ENCODE peak calls at places on chromosomes 5 and 9, in ten cellular contexts. S is spleen, V is HepG2, G is ovary, C is endothelial cell of umbilical vein, H is heart left ventricle, Q is A549, Y is uterus, I is IMR-90, K is GM12878. N is an unnamed sample. For H3K4me1, the result is how much of the 10 kb centered on the place peaks cover.

GRCh38 chr5:27412379-27412778 is 374.0 kb upstream of the CDH9 start:
- DNase-seq in S (no peak), V (no peak), G (no peak), C (no peak), H (no peak), Q (no peak), Y (no peak), I (no peak), K (no peak), N (no peak)

GRCh38 chr5:73917433-73917832 is 291.4 kb downstream of the ARHGEF28 start:
- DNase-seq in S (no peak), V (no peak), G (peak), C (no peak), H (no peak), Q (no peak), Y (no peak), I (no peak), K (no peak), N (peak)

GRCh38 chr5:171863928-171864327 is 78.3 kb downstream of the SMIM23 start:
- DNase-seq in S (no peak), V (no peak), G (no peak), C (no peak), H (no peak), Q (no peak), Y (no peak), I (peak), K (no peak), N (no peak)

GRCh38 chr5:173829826-173830225 is 58.3 kb upstream of the CPEB4 start:
- DNase-seq in S (no peak), V (no peak), G (no peak), C (no peak), H (no peak), Q (no peak), Y (no peak), I (peak), K (no peak), N (no peak)

GRCh38 chr5:37722236-37723146 is 117.3 kb downstream of the GDNF start:
- DNase-seq in S (no peak), V (peak), G (no peak), C (peak), H (no peak), Q (peak), Y (no peak), I (peak), K (peak), N (no peak)

GRCh38 chr9:116565986-116566385 is 121.1 kb upstream of the TRIM32 start:
- DNase-seq in S (no peak), V (no peak), G (no peak), C (no peak), H (no peak), Q (no peak), Y (no peak), I (no peak), K (no peak), N (no peak)

GRCh38 chr5:79495311-79495710 is 18.6 kb downstream of the HOMER1 start:
- DNase-seq in S (no peak), V (peak), G (no peak), C (no peak), H (no peak), Q (no peak), Y (no peak), I (peak), K (no peak), N (peak)

GRCh38 chr9:98795970-98796363 is 388 bp downstream of the ANKS6 start:
- DNase-seq in S (peak), V (no peak), G (no peak), C (no peak), H (no peak), Q (no peak), Y (no peak), I (no peak), K (no peak), N (peak)

GRCh38 chr9:4117835-4118610 is 181.8 kb downstream of the GLIS3 start:
- DNase-seq in S (peak), V (peak), G (no peak), C (no peak), H (no peak), Q (no peak), Y (no peak), I (no peak), K (no peak), N (no peak)

GRCh38 chr9:114434878-114435311 is 47.1 kb upstream of the AKNA start:
- DNase-seq in S (no peak), V (peak), G (no peak), C (peak), H (no peak), Q (peak), Y (no peak), I (peak), K (no peak), N (peak)

GRCh38 chr5:174523311-174524159 is 200.8 kb upstream of the MSX2 start:
- DNase-seq in S (no peak), V (no peak), G (no peak), C (no peak), H (no peak), Q (no peak), Y (no peak), I (no peak), K (no peak), N (no peak)

GRCh38 chr9:98951967-98952366 is 8.3 kb downstream of the COL15A1 start:
- DNase-seq in S (no peak), V (no peak), G (no peak), C (no peak), H (no peak), Q (no peak), Y (no peak), I (no peak), K (no peak), N (no peak)

GRCh38 chr5:116528519-116529234 is 45.9 kb downstream of the SEMA6A start:
- DNase-seq in S (no peak), V (no peak), G (no peak), C (no peak), H (no peak), Q (no peak), Y (no peak), I (no peak), K (no peak), N (no peak)

GRCh38 chr5:166992874-166993722 is 1298.3 kb upstream of the WWC1 start:
- DNase-seq in S (no peak), V (no peak), G (no peak), C (no peak), H (no peak), Q (no peak), Y (no peak), I (no peak), K (no peak), N (peak)

GRCh38 chr5:52674815-52675545 is 112.7 kb upstream of the ITGA1 start:
- DNase-seq in S (no peak), V (no peak), G (no peak), C (no peak), H (no peak), Q (no peak), Y (no peak), I (peak), K (no peak), N (no peak)

GRCh38 chr5:140567871-140568270 is 3.2 kb downstream of the SLC35A4 start:
- DNase-seq in S (no peak), V (no peak), G (no peak), C (no peak), H (no peak), Q (no peak), Y (no peak), I (no peak), K (no peak), N (no peak)

GRCh38 chr9:17191095-17191494 is 56.3 kb downstream of the CNTLN start:
- DNase-seq in S (no peak), V (no peak), G (no peak), C (peak), H (no peak), Q (no peak), Y (no peak), I (peak), K (no peak), N (no peak)

GRCh38 chr5:2223303-2223702 is 340.6 kb upstream of the IRX4 start:
- DNase-seq in S (no peak), V (no peak), G (no peak), C (no peak), H (no peak), Q (no peak), Y (no peak), I (no peak), K (no peak), N (peak)

GRCh38 chr5:62603934-62604333 is 25.3 kb downstream of the LRRC70 start:
- DNase-seq in S (no peak), V (no peak), G (no peak), C (no peak), H (no peak), Q (no peak), Y (no peak), I (peak), K (no peak), N (no peak)

GRCh38 chr9:92438900-92439526 is 14.7 kb upstream of the OMD start:
- DNase-seq in S (no peak), V (no peak), G (no peak), C (peak), H (no peak), Q (no peak), Y (no peak), I (peak), K (no peak), N (no peak)

GRCh38 chr5:112862085-112862484 is 998 bp downstream of the SRP19 start:
- DNase-seq in S (no peak), V (peak), G (no peak), C (peak), H (no peak), Q (no peak), Y (no peak), I (no peak), K (no peak), N (no peak)

GRCh38 chr9:70257991-70258691 is 637 bp upstream of the SMC5 start:
- DNase-seq in S (peak), V (peak), G (peak), C (no peak), H (peak), Q (no peak), Y (peak), I (peak), K (no peak), N (peak)

GRCh38 chr9:70257512-70257911 is 1.3 kb upstream of the SMC5 start:
- DNase-seq in S (no peak), V (no peak), G (no peak), C (no peak), H (no peak), Q (no peak), Y (no peak), I (no peak), K (no peak), N (no peak)

GRCh38 chr9:70260007-70260443 is 1.2 kb downstream of the SMC5 start:
- DNase-seq in S (peak), V (no peak), G (no peak), C (no peak), H (no peak), Q (no peak), Y (peak), I (no peak), K (no peak), N (peak)

GRCh38 chr9:70259512-70259802 is 679 bp downstream of the SMC5 start:
- DNase-seq in S (no peak), V (no peak), G (no peak), C (no peak), H (no peak), Q (no peak), Y (no peak), I (no peak), K (no peak), N (no peak)

GRCh38 chr9:70258692-70259511 is at the start of gene SMC5:
- DNase-seq in S (peak), V (peak), G (peak), C (peak), H (peak), Q (peak), Y (peak), I (peak), K (peak), N (peak)
- TF ChIP-seq POLR2A in S (peak), V (peak), G (peak), C (peak), H (peak), Q (peak), Y (peak), I (peak), K (peak), N (peak)

GRCh38 chr5:72301557-72301956 is 18.5 kb downstream of the MRPS27 start:
- DNase-seq in S (no peak), V (no peak), G (no peak), C (no peak), H (no peak), Q (no peak), Y (no peak), I (no peak), K (no peak), N (no peak)
- H3K4me1 ChIP-seq in S (under half), V (under half), G (under half), C (under half), H (under half), Q (under half), Y (under half), I (under half), K (half or more), N (under half)

GRCh38 chr5:159005062-159005461 is 94.7 kb downstream of the EBF1 start:
- DNase-seq in S (no peak), V (no peak), G (no peak), C (no peak), H (no peak), Q (no peak), Y (no peak), I (no peak), K (no peak), N (no peak)

DNA sequence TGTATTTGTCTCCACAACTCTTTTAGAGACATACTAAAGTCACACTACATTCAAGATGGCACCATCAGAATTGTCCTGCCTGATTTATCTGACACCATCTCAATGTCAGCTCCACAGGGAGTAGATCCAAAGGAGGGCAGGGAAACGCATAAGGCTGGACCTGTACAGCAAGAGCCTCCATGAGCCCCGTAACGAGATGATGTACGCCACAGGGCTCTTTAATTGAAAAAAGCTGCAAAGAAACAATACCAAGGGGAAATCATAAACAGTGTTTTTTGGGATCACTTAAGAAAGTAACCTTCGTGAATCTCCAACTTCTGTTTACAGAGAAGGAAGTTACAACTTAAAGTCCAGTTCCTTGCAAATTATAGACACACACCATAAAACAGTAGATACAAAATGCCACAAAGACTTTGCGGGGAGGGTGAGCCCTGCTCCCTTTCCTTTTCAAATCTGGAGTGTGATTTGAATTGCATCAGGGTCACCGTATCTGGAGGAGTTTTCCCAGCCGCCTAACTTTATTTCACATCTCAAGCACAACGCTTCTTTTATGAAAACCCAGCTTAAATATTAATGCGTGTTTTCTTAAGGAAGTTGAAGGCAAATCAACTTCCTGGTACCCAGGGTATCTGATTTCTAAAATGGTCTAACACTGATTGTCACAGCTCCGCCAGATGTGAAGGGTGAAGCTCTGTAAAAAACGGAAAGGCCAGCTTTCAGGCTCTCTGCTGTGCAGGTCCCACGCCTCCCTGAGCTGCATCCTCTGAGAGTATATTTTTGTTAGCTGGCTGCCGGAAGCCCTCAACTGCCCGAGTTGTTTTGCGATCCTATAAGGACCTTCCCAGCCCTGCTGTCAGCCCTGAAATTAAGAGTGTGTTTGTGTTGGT is 88.9 kb downstream of the EBF1 start:
- DNase-seq in S (peak), V (no peak), G (no peak), C (peak), H (no peak), Q (no peak), Y (no peak), I (no peak), K (peak), N (no peak)
- H3K27ac ChIP-seq in S (peak), V (no peak), G (no peak), C (no peak), H (peak), Q (no peak), Y (peak), I (no peak), K (peak), N (no peak)

GRCh38 chr5:154267516-154267915 is 77.0 kb downstream of the GALNT10 start:
- DNase-seq in S (no peak), V (no peak), G (no peak), C (peak), H (no peak), Q (no peak), Y (no peak), I (no peak), K (no peak), N (no peak)

GRCh38 chr5:154265197-154265578 is 74.7 kb downstream of the GALNT10 start:
- DNase-seq in S (no peak), V (no peak), G (no peak), C (no peak), H (no peak), Q (no peak), Y (no peak), I (no peak), K (no peak), N (no peak)

GRCh38 chr5:154271466-154271865 is 80.9 kb downstream of the GALNT10 start:
- DNase-seq in S (no peak), V (no peak), G (no peak), C (no peak), H (no peak), Q (no peak), Y (no peak), I (no peak), K (no peak), N (no peak)

GRCh38 chr5:154269414-154269813 is 78.9 kb downstream of the GALNT10 start:
- DNase-seq in S (no peak), V (no peak), G (no peak), C (no peak), H (no peak), Q (no peak), Y (no peak), I (no peak), K (no peak), N (no peak)

GRCh38 chr5:154268073-154268472 is 77.5 kb downstream of the GALNT10 start:
- DNase-seq in S (no peak), V (no peak), G (no peak), C (peak), H (no peak), Q (no peak), Y (no peak), I (no peak), K (no peak), N (no peak)
- TF ChIP-seq POLR2A in S (no peak), V (no peak), G (no peak), C (no peak), H (no peak), Q (no peak), Y (no peak), I (no peak), K (no peak), N (no peak)

DNA sequence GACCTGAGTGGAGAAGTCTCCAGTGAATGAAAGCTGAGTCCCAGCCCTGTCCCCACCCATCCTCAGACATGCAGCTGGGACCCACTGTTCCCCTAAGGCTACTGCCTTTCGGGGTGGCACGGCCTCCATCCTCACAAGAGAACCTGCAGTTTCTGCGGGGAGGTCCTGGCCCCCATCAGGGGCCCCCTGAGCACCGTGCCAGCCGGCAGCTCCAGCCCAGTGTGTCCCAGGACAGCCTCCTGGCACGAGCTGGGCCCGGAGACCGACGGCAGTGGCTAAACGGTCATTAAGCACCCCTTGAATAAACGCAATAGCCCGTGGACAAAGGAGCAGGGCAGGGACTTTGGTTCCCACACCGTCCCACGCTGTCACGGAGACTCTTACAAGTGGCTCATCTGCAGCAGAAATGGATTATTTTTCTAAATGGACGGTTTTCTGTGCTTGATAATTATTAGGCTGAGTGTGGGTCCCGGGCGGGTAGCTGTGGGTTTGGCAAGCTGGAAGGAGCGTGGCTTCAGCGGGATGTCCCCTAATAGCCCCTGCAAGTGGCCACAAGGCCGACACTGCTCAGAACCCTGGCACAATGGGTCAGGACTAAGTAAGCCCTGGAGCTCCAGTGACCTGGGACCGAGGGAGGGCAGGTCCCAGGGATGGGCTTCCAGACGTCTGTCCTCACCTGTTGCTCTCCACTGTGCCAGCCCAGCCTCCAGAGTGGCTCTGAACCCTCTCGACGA is 17.4 kb downstream of the FAM78A start:
- DNase-seq in S (peak), V (no peak), G (no peak), C (no peak), H (peak), Q (no peak), Y (no peak), I (no peak), K (no peak), N (no peak)
- H3K4me1 ChIP-seq in S (half or more), V (under half), G (under half), C (under half), H (under half), Q (under half), Y (under half), I (under half), K (under half), N (under half)

GRCh38 chr5:39699164-39699563 is 274.4 kb upstream of the DAB2 start:
- DNase-seq in S (no peak), V (no peak), G (no peak), C (no peak), H (no peak), Q (no peak), Y (no peak), I (no peak), K (no peak), N (no peak)
- H3K27ac ChIP-seq in S (no peak), V (no peak), G (no peak), C (no peak), H (no peak), Q (no peak), Y (no peak), I (no peak), K (no peak), N (no peak)

DNA sequence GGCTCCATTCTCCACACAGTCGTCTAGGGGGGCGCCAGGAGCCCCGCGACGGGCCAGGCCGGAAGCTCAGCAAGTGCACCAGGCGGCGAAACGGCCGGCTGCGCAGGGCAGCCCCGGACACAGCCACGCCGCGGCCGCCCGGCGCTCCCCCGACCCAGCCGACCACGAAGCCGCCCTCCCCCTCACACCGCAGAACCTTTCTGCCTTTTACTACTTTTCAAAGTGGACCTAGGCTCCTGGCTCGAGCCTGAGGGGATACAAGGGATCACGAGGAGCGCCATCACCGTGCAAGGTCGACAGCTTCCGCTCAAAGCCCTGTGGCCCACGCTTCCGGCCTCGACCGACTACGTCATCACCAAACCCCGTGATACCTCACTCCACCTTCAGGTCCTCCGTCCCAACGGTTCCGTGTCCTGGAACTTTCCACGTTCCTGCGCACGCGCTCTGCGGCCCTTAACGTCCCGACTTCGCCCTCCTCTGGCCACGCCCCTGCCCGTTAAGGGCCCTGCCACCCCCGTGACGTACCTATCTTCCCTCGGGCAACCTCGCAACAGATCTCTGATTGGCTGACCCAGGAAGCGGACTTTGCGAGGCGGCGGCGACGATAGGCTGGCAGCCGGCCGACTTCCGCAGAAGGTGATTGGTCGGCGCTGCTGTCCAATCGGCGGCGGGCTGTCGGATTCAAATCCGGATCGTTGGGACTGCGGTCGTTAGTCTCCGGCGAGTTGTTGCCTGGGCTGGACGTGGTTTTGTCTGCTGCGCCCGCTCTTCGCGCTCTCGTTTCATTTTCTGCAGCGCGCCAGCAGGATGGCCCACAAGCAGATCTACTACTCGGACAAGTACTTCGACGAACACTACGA is at the start of gene CKS2:
- DNase-seq in S (peak), V (peak), G (peak), C (peak), H (peak), Q (peak), Y (peak), I (peak), K (peak), N (peak)
- TF ChIP-seq POLR2A in S (peak), V (peak), G (peak), C (peak), H (peak), Q (peak), Y (peak), I (peak), K (peak), N (peak)

N was measured in body of pancreas.